ENCODE peak calls at places on chromosomes 11 and 22, in five cellular contexts. Q is AG04450, Z is lower leg skin, L is A549, A is NB4. B is an unnamed sample.

GRCh38 chr11:6418199-6418957 is 516 bp downstream of the APBB1 start:
- DNase-seq in Q (no peak), Z (no peak), A (no peak), L (no peak), B (no peak)

GRCh38 chr11:37988031-37988430 is 1390.0 kb upstream of the RAG2 start:
- DNase-seq in A (no peak), L (no peak), Q (peak), Z (no peak), B (no peak)

GRCh38 chr22:38850941-38851849 is 7.4 kb upstream of the NPTXR start:
- DNase-seq in L (peak), Q (peak), A (no peak), Z (no peak), B (no peak)

GRCh38 chr11:133809525-133810178 is 35.7 kb downstream of the SPATA19 start:
- DNase-seq in L (no peak), Z (peak), A (no peak), Q (no peak), B (no peak)

GRCh38 chr11:133157180-133157579 is 375.1 kb downstream of the OPCML start:
- DNase-seq in A (no peak), Q (no peak), L (no peak), Z (peak), B (no peak)

GRCh38 chr11:24068197-24068596 is 428.7 kb upstream of the LUZP2 start:
- DNase-seq in Z (no peak), L (no peak), Q (no peak), A (no peak), B (no peak)

GRCh38 chr11:87324817-87325489 is 287.2 kb downstream of the TMEM135 start:
- DNase-seq in A (no peak), L (no peak), Z (no peak), Q (no peak), B (no peak)

GRCh38 chr11:79794484-79795393 is 353.9 kb upstream of the TENM4 start:
- DNase-seq in A (no peak), L (no peak), Z (no peak), Q (no peak), B (no peak)

GRCh38 chr11:27468209-27468608 is 4.4 kb downstream of the LGR4 start:
- DNase-seq in Q (no peak), Z (no peak), A (peak), L (no peak), B (no peak)
- H3K4me3 ChIP-seq in Q (no peak), Z (no peak), A (no peak), L (peak), B (no peak)

DNA sequence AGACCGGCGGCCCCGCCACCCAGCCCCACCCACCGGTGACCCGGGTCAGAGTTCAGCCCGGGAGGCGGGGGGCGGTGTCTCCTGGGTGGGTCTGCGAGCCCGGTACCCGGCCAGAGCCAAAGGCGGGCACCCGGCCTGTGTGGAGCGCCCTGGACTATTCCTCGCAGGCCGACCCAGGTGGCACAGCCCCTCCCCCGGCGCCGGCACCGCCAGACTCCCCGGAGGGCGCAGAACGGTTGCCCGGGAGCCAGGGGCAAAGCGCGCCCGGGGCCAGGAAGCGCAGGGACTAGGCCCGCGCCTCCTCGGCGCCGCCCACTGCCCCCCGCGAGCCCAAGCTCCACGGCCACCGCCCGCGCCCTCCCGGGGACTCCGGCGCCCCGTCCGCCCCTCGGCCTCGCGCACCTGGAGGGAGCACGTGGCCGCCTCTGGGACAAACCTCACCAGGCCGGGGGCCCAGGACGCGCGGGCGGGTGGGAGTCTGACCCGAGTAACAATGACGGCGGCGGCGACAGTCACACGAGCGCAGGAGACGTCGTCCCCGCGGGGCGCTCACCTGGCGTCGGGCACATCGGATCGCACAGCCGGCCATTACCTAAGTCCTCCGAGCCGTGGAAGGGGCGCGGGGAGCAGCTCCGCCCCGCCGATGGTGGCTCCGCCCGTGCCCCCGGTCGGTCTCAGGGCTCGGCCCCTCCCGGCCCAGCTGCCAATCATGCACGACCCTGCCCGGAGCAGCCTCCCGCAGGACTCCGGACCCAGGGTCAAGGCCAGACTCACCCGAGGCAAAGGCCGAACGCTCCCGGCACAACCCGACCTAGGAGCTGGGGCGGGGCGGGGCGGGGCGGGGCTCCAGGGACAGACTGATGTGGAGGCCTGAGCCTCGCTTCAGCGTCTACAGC is 7.5 kb downstream of the PLXNB2 start:
- DNase-seq in Q (no peak), Z (no peak), L (no peak), A (no peak), B (no peak)
- H3K4me3 ChIP-seq in Q (no peak), Z (no peak), L (no peak), A (no peak), B (peak)

GRCh38 chr22:31284241-31284745 is 8.0 kb downstream of the PIK3IP1 start:
- DNase-seq in Z (peak), A (no peak), Q (no peak), L (no peak), B (no peak)

GRCh38 chr22:31282748-31283468 is 9.4 kb downstream of the PIK3IP1 start:
- DNase-seq in Q (no peak), Z (peak), A (no peak), L (no peak), B (no peak)

GRCh38 chr22:31286360-31287255 is 5.7 kb downstream of the PIK3IP1 start:
- DNase-seq in Z (peak), L (no peak), Q (no peak), A (no peak), B (no peak)

GRCh38 chr22:31281733-31282132 is 10.6 kb downstream of the PIK3IP1 start:
- DNase-seq in L (no peak), A (no peak), Q (no peak), Z (peak), B (no peak)

DNA sequence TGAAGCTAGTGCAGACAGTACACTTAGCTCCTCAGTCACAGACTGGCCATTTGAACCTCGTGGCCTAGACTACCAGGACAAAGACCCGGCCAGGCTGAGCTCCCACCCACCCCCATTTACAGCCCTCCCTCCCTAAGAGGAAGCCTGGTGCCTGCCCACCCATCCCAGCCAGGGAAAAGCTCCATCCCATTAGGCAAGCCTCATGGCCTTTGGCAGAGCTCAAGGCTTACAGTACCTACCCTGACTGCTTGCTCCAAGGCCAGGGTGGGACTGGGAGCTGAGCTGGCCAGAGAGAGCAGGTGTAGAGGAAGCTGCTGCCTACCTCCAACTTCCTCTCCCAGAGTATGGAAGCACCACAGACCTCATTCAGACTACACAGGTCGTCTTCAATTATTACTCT is 7.5 kb downstream of the PIK3IP1 start:
- DNase-seq in L (no peak), Z (peak), Q (no peak), A (no peak), B (no peak)
- H3K4me3 ChIP-seq in L (no peak), Z (no peak), Q (no peak), A (no peak), B (no peak)

DNA sequence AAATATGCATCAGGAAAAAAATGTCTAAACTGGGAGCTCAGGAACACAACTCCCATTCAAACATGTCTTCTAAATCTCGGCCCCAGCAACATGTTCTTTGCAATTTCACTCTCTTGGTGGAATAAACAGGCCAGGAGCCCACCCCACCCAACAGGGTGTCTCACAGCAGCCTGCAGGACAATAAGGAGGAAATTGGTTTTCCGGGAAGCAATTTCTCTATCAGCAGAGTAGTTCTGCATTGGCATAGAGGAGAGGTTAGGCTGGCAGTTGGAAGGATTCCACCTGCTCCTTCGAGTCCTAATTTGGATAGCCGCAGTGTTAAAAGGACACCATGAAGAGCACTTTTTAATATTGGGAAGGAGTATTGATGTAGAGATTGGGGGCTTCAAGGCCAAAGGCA is 55.9 kb upstream of the BARX2 start:
- DNase-seq in Q (no peak), L (no peak), Z (peak), A (no peak), B (no peak)
- H3K4me3 ChIP-seq in Q (no peak), L (no peak), Z (no peak), A (no peak), B (no peak)

GRCh38 chr11:102287963-102288744 is 29.1 kb upstream of the BIRC3 start:
- DNase-seq in L (peak), Z (no peak), A (peak), Q (peak), B (peak)
- H3K4me3 ChIP-seq in L (no peak), Z (no peak), A (no peak), Q (peak), B (peak)

GRCh38 chr11:58135171-58135570 is 9.8 kb upstream of the OR9I1 start:
- DNase-seq in L (no peak), Z (no peak), Q (no peak), A (no peak), B (no peak)
- H3K4me3 ChIP-seq in L (no peak), Z (no peak), Q (no peak), A (no peak), B (no peak)

GRCh38 chr11:2140411-2141400 is 1.5 kb upstream of the IGF2 start:
- DNase-seq in L (no peak), A (no peak), Z (no peak), Q (no peak), B (no peak)
- H3K4me3 ChIP-seq in L (no peak), A (no peak), Z (no peak), Q (no peak), B (no peak)

DNA sequence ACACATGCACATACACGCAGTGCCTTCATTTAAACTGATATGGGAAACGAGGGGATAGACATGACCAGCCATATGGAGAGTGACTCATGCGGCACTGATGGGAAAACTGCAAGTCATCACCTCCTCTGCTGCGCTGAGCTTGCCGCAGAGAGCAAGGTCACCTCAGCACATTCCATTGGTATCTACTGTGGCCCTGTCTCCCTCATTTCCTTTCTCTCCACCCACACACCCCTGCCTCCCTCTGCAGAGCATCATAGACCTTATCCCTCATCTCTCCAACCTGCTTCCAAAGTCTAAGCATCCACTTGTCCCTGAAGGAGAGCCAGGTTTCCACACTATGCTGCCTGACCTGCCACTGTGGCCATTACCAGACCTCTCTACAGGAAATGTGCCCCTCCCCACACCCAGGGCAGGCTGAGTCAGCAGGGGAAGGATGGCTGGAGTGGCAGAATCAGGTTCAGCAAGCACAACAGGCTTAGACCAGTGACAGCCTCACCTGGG is 116.9 kb upstream of the SNX19 start:
- DNase-seq in Q (peak), Z (no peak), A (peak), L (peak), B (no peak)
- H3K4me3 ChIP-seq in Q (no peak), Z (no peak), A (no peak), L (no peak), B (no peak)

B was measured in ascending aorta.